ENCODE peak calls at places on chromosomes 5 and 9, in eight cellular contexts. F is activated T-helper 1 cell treated with Interleukin-2 at 50 U/mL for 16 hours; W is tibial artery; B is heart left ventricle; O is effector memory CD8-positive, alpha-beta T cell; V is astrocyte of the spinal cord; L is Calu3; D is cardiac fibroblast. C is an unnamed sample.

GRCh38 chr5:14914603-14915277 is 43.2 kb upstream of the ANKH start:
- DNase-seq in L (no peak), F (no peak), B (no peak), O (no peak), D (peak; percentile 16), W (no peak), V (peak; percentile 83), C (peak; percentile 67)

GRCh38 chr9:4508246-4508906 is 18.1 kb downstream of the SLC1A1 start:
- DNase-seq in F (no peak), O (no peak), V (peak; percentile 29), B (no peak), D (no peak), W (no peak), L (no peak), C (peak; percentile 95)

GRCh38 chr9:124551472-124552339 is 44.5 kb upstream of the NR5A1 start:
- DNase-seq in O (no peak), L (peak; percentile 48), V (peak; percentile 77), B (peak; percentile 15), F (no peak), W (no peak), D (peak; percentile 67), C (peak; percentile 88)

GRCh38 chr9:123167474-123167873 is 100.9 kb downstream of the STRBP start:
- DNase-seq in W (no peak), O (no peak), F (no peak), B (no peak), V (no peak), D (no peak), L (no peak), C (no peak)

GRCh38 chr5:176650354-176650884 is 3.1 kb downstream of the TSPAN17 start:
- DNase-seq in V (no peak), W (no peak), F (no peak), O (no peak), L (no peak), D (no peak), B (no peak), C (no peak)

GRCh38 chr9:14522627-14523379 is 170.4 kb downstream of the ZDHHC21 start:
- DNase-seq in F (no peak), D (no peak), L (no peak), O (no peak), W (no peak), V (no peak), B (no peak), C (no peak)

GRCh38 chr9:35520404-35520790 is 30.5 kb downstream of the RUSC2 start:
- DNase-seq in B (no peak), D (no peak), W (no peak), L (no peak), F (no peak), V (no peak), O (no peak), C (peak; percentile 12)

GRCh38 chr9:108439967-108440366 is 415.8 kb downstream of the ACTL7B start:
- DNase-seq in L (no peak), B (no peak), W (no peak), V (peak; percentile 57), O (no peak), F (no peak), D (peak; percentile 62), C (peak; percentile 59)

GRCh38 chr9:127187231-127187956 is 65.0 kb upstream of the ANGPTL2 start:
- DNase-seq in D (peak; percentile 99), L (peak; percentile 41), O (no peak), F (no peak), W (peak; percentile 91), V (peak; percentile 95), B (peak; percentile 62), C (peak; percentile 94)

GRCh38 chr5:134735243-134735642 is 3.1 kb upstream of the CAMLG start:
- DNase-seq in F (no peak), W (no peak), V (no peak), O (no peak), L (no peak), D (no peak), B (no peak), C (no peak)

GRCh38 chr9:107929439-107929838 is 439.9 kb upstream of the KLF4 start:
- DNase-seq in B (peak; percentile 30), W (peak; percentile 81), O (no peak), L (peak; percentile 7), F (no peak), D (peak; percentile 69), V (peak; percentile 31), C (no peak)

GRCh38 chr5:154779105-154779504 is 23.9 kb downstream of the LARP1 start:
- DNase-seq in V (peak; percentile 73), B (no peak), O (no peak), F (no peak), W (peak; percentile 35), L (peak; percentile 13), D (peak; percentile 61), C (peak; percentile 73)

GRCh38 chr9:12463641-12464040 is 229.5 kb upstream of the TYRP1 start:
- DNase-seq in B (no peak), D (no peak), L (no peak), F (no peak), O (no peak), V (no peak), W (no peak), C (no peak)

GRCh38 chr5:119282628-119283027 is 73.2 kb upstream of the TNFAIP8 start:
- DNase-seq in F (no peak), D (no peak), B (no peak), O (no peak), L (no peak), W (no peak), V (no peak), C (no peak)

C was measured in kidney glomerular epithelial cell.